ENCODE peak calls at places on chromosomes 6 and 20, in four cellular contexts. B, T, C and V are unnamed samples. For H3K9me3, the result is how much of the 10 kb centered on the place peaks cover.

GRCh38 chr20:62246431-62246830 is 8.1 kb downstream of the OSBPL2 start:
- DNase-seq in B (no peak), T (no peak), C (no peak), V (no peak)

GRCh38 chr6:31354788-31355539 is 2.0 kb downstream of the HLA-B start:
- DNase-seq in T (no peak), C (no peak), B (peak), V (no peak)

GRCh38 chr20:50369225-50370035 is 140.8 kb upstream of the PTPN1 start:
- DNase-seq in T (peak), C (no peak), B (no peak), V (no peak)

GRCh38 chr20:17682103-17682888 is at the start of gene RRBP1:
- DNase-seq in B (peak), T (peak), C (peak), V (peak)

GRCh38 chr6:156970595-156971112 is 193.5 kb downstream of the ARID1B start:
- DNase-seq in B (no peak), C (no peak), T (no peak), V (no peak)

GRCh38 chr6:143940011-143940597 is 68.0 kb downstream of the PLAGL1 start:
- DNase-seq in B (peak), T (no peak), C (no peak), V (no peak)

GRCh38 chr6:107606407-107606806 is 116.5 kb downstream of the SOBP start:
- DNase-seq in T (no peak), C (no peak), B (no peak), V (no peak)

GRCh38 chr6:154878866-154879491 is 116.1 kb upstream of the TIAM2 start:
- DNase-seq in B (no peak), C (no peak), T (no peak), V (no peak)

GRCh38 chr6:31838968-31839367 is 11.4 kb downstream of the HSPA1B start:
- DNase-seq in C (no peak), B (no peak), T (no peak), V (no peak)

GRCh38 chr6:32140420-32141046 is 10.4 kb upstream of the FKBPL start:
- DNase-seq in T (no peak), C (no peak), B (no peak), V (no peak)

GRCh38 chr6:1240766-1241165 is 71.1 kb upstream of the FOXQ1 start:
- DNase-seq in C (no peak), B (no peak), T (no peak), V (no peak)

GRCh38 chr6:169266746-169267629 is 13.3 kb upstream of the THBS2 start:
- DNase-seq in B (no peak), T (no peak), C (no peak), V (no peak)

GRCh38 chr6:111087871-111088667 is 766 bp downstream of the SLC16A10 start:
- DNase-seq in T (peak), C (no peak), B (peak), V (no peak)

GRCh38 chr20:25238319-25239037 is 9.4 kb upstream of the PYGB start:
- DNase-seq in B (no peak), T (no peak), C (no peak), V (peak)

GRCh38 chr6:111430605-111431378 is 52.2 kb downstream of the REV3L start:
- DNase-seq in T (no peak), B (no peak), C (no peak), V (no peak)

GRCh38 chr6:46039646-46040045 is 24.0 kb upstream of the CLIC5 start:
- DNase-seq in B (no peak), C (no peak), T (no peak), V (no peak)

GRCh38 chr20:48398506-48399449 is 429.0 kb downstream of the PREX1 start:
- DNase-seq in B (no peak), T (no peak), C (no peak), V (no peak)

GRCh38 chr6:41723178-41723935 is 12.1 kb downstream of the TFEB start:
- DNase-seq in T (peak), C (peak), B (no peak), V (peak)

GRCh38 chr20:19138758-19139157 is 73.7 kb upstream of the SLC24A3 start:
- DNase-seq in C (no peak), B (no peak), T (no peak), V (no peak)

GRCh38 chr6:21634582-21634981 is 41.0 kb downstream of the SOX4 start:
- DNase-seq in T (no peak), C (no peak), B (peak), V (no peak)

GRCh38 chr6:32843321-32843978 is 397 bp downstream of the PSMB8 start:
- DNase-seq in T (no peak), C (no peak), B (no peak), V (no peak)

GRCh38 chr6:168130168-168130651 is 51.2 kb upstream of the FRMD1 start:
- DNase-seq in T (no peak), C (no peak), B (no peak), V (no peak)

GRCh38 chr6:87736809-87737540 is 34.9 kb upstream of the AKIRIN2 start:
- DNase-seq in B (no peak), T (no peak), C (no peak), V (no peak)

GRCh38 chr20:24768977-24769675 is 179.9 kb upstream of the CST7 start:
- DNase-seq in C (no peak), T (no peak), B (no peak), V (peak)

GRCh38 chr20:49989234-49990065 is 6.7 kb downstream of the SNAI1 start:
- DNase-seq in C (peak), T (no peak), B (no peak), V (peak)

GRCh38 chr6:137728386-137729349 is 138.4 kb upstream of the TNFAIP3 start:
- DNase-seq in B (no peak), T (no peak), C (no peak), V (no peak)
- H3K27ac ChIP-seq in B (no peak), T (no peak), C (no peak), V (no peak)

GRCh38 chr20:46455729-46456128 is 49.3 kb upstream of the ELMO2 start:
- DNase-seq in T (no peak), C (no peak), B (no peak), V (no peak)

GRCh38 chr20:46461808-46462207 is 51.6 kb downstream of the ZNF334 start:
- DNase-seq in C (no peak), B (no peak), T (no peak), V (no peak)

GRCh38 chr20:46463852-46464251 is 49.5 kb downstream of the ZNF334 start:
- DNase-seq in B (no peak), T (no peak), C (no peak), V (no peak)

GRCh38 chr20:46456255-46457028 is 50.0 kb upstream of the ELMO2 start:
- DNase-seq in T (no peak), C (no peak), B (no peak), V (no peak)

DNA sequence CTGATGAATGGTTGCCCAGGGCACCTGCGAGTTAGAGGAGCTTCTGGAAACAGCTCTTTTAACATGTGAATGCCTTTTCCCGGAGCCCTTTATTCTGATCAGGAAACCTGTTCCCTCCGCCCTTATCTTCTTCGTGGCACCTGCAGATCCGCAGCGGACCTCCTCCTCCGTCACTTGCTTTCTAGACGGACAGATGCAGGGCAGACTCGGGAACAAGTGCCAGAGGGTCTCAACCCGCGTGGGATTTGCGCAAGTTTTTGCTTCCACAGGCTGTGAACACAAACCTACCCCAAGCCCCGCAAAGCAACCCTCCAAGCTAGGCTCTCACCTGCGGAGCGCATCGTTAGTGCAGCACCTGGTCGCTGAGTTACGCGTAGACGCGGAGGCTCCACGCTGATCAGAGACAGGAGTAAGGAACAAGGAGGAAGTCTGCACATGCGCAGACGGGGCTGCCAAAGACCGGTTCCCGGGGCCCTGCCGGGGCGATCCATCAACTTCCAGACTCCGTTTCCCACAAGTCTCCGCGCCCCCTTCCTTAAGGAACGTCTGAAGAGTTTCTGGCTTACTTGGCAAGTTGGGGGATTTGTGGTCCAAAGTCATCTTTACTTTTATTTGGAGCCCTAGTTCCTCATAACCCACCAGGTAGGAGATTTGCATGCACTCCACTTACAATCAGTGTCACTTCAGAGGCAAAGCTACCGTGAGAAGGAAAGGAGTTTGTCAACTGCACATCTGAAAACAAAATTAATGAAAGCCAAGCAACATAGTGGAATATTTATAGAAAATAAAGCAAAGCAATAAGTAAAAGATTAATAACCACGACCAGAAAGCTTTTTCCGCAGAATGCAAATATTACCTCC is 52.7 kb upstream of the ELMO2 start:
- DNase-seq in B (peak), C (no peak), T (peak), V (peak)
- H3K4me3 ChIP-seq in B (peak), C (peak), T (peak), V (no peak)

DNA sequence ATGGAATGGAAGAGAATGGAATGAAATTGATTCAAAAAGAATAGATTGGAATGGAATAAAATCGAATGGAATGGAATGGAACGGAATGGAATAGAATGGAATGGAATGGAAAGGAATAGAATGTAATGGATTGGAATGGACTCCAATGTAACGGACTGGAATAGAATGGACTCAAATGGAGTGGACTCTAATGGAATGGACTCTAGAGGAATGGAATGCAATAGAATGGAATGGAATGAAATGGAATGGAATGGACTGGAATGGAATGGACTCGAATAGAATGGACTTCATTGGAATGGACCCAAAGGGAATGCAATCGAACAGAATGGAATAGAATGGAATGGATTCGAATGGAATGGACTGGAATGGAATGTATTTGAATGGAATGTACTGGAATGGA is 19.7 kb upstream of the DEFB115 start:
- DNase-seq in T (no peak), C (no peak), B (no peak), V (no peak)
- H3K9me3 ChIP-seq in T (under half), C (half or more), B (under half), V (under half)

GRCh38 chr6:150844371-150844770 is 21.1 kb upstream of the MTHFD1L start:
- DNase-seq in B (no peak), T (no peak), C (no peak), V (no peak)

GRCh38 chr6:150835620-150836019 is 29.9 kb upstream of the MTHFD1L start:
- DNase-seq in C (no peak), T (no peak), B (no peak), V (no peak)

GRCh38 chr6:150841189-150841588 is 24.3 kb upstream of the MTHFD1L start:
- DNase-seq in C (no peak), T (no peak), B (no peak), V (no peak)

GRCh38 chr6:150841697-150842096 is 23.8 kb upstream of the MTHFD1L start:
- DNase-seq in B (no peak), C (no peak), T (no peak), V (no peak)

DNA sequence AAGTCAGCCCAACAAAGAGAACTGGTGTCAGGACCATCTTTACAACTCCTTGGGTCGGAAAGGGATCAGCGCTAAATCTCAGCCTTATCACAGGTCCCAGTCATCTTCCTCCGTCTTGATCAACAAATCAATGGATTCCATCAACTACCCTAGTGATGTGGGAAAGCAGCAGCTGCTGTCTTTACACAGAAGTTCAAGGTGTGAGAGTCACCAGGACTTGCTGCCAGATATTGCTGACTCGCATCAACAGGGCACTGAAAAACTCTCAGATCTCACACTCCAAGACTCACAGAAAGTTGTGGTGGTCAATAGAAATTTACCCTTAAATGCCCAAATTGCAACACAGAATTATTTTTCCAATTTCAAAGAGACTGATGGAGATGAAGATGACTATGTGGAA is 25.3 kb upstream of the MTHFD1L start:
- DNase-seq in T (no peak), B (no peak), C (no peak), V (no peak)
- H3K27ac ChIP-seq in T (no peak), B (no peak), C (no peak), V (no peak)

GRCh38 chr6:44115866-44116265 is 11.4 kb downstream of the MRPL14 start:
- DNase-seq in B (no peak), C (no peak), T (no peak), V (no peak)

GRCh38 chr6:44113396-44113795 is 13.9 kb downstream of the MRPL14 start:
- DNase-seq in T (no peak), B (no peak), C (no peak), V (no peak)

GRCh38 chr6:44119704-44120262 is 7.5 kb downstream of the MRPL14 start:
- DNase-seq in T (peak), B (no peak), C (no peak), V (no peak)

GRCh38 chr6:44117397-44118128 is 9.7 kb downstream of the MRPL14 start:
- DNase-seq in C (no peak), B (no peak), T (no peak), V (no peak)

DNA sequence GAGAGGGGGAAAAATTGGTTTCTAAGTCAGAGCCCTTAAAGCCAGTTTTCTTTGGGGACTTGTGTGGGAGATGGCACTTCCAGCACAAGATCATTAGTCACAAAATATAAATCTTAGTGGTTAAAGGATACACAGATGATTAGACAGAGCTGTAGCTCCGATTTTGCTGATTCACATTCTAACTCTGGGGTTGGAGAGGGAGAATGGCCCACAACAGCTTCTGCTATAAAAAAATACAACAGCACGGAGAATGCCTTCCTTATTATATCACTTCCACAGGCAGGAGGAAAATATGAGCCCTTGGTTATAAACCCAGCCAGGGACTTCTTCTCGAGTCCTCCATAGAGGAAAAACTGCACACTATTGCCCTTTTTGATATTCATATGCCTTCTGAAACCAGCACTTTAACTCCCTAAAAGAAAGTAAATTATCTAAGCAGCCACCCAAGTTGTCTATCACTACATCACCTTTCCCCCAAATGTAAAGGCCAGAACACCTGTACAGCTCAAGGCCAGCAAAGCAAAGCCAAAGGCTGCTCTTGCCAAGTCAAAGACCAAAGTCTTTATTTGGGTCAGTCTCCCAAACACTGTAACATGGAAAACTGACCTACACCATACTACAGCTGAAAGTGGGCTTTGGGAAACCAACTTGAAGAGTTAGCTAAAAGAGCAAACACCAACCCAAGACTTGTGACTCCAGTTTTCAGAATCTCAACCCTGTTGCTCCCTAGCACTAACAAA is 10.4 kb downstream of the MRPL14 start:
- DNase-seq in B (no peak), T (no peak), C (no peak), V (no peak)
- H3K4me3 ChIP-seq in B (no peak), T (no peak), C (no peak), V (no peak)

GRCh38 chr6:118451839-118452238 is 96.3 kb upstream of the PLN start:
- DNase-seq in T (no peak), B (no peak), C (no peak), V (no peak)
- H3K9me3 ChIP-seq in T (under half), B (under half), C (half or more), V (under half)